ENCODE peak calls at places on chromosomes 13 and 19, in nine cellular contexts. N, Z, M, E, H, J, D, Q and I are unnamed samples.

GRCh38 chr13:51453308-51453958 is 597 bp upstream of the INTS6 start:
- DNase-seq in N (peak; percentile 52), Z (peak; percentile 87), M (no peak), E (no peak), H (peak; percentile 99), J (peak; percentile 97), D (no peak), Q (peak; percentile 79), I (no peak)

GRCh38 chr13:22062478-22063205 is 391.8 kb downstream of the FGF9 start:
- DNase-seq in N (no peak), Z (no peak), M (no peak), E (no peak), H (no peak), J (no peak), D (no peak), Q (no peak), I (no peak)

GRCh38 chr19:39871886-39872866 is 26.0 kb upstream of the FBL start:
- DNase-seq in N (no peak), Z (no peak), M (no peak), E (no peak), H (no peak), J (no peak), D (no peak), Q (no peak), I (no peak)

GRCh38 chr19:8552810-8553209 is 24.4 kb downstream of the MYO1F start:
- DNase-seq in N (no peak), Z (no peak), M (no peak), E (peak; percentile 16), H (peak; percentile 81), J (no peak), D (peak; percentile 54), Q (no peak), I (no peak)

GRCh38 chr13:30257433-30258099 is 49.8 kb downstream of the KATNAL1 start:
- DNase-seq in N (no peak), Z (no peak), M (no peak), E (peak; percentile 49), H (no peak), J (no peak), D (peak; percentile 56), Q (no peak), I (no peak)

GRCh38 chr19:56751078-56751489 is 79.5 kb upstream of the ZNF835 start:
- DNase-seq in N (no peak), Z (no peak), M (no peak), E (no peak), H (no peak), J (no peak), D (no peak), Q (no peak), I (no peak)

GRCh38 chr19:19538077-19538764 is at the start of gene CILP2:
- DNase-seq in N (no peak), Z (peak; percentile 40), M (peak; percentile 37), E (no peak), H (no peak), J (no peak), D (no peak), Q (no peak), I (no peak)

GRCh38 chr19:1363599-1363998 is 20.1 kb upstream of the NDUFS7 start:
- DNase-seq in N (no peak), Z (no peak), M (no peak), E (no peak), H (peak; percentile 21), J (no peak), D (no peak), Q (no peak), I (no peak)

GRCh38 chr13:79779761-79780160 is 298.8 kb downstream of the NDFIP2 start:
- DNase-seq in N (no peak), Z (peak; percentile 43), M (no peak), E (peak; percentile 47), H (peak; percentile 30), J (no peak), D (peak; percentile 46), Q (no peak), I (no peak)

GRCh38 chr19:40139533-40140287 is 49.0 kb upstream of the ZNF780A start:
- DNase-seq in N (no peak), Z (no peak), M (no peak), E (peak; percentile 41), H (peak; percentile 40), J (no peak), D (peak; percentile 77), Q (no peak), I (peak; percentile 4)

GRCh38 chr13:35514801-35515502 is 38.5 kb upstream of the MAB21L1 start:
- DNase-seq in N (no peak), Z (no peak), M (no peak), E (no peak), H (no peak), J (no peak), D (no peak), Q (no peak), I (no peak)

GRCh38 chr19:14536926-14537692 is 7.7 kb downstream of the TECR start:
- DNase-seq in N (no peak), Z (peak; percentile 91), M (peak; percentile 87), E (no peak), H (peak; percentile 53), J (no peak), D (peak; percentile 82), Q (peak; percentile 90), I (no peak)

GRCh38 chr13:58630794-58631193 is 999.2 kb downstream of the PCDH17 start:
- DNase-seq in N (no peak), Z (no peak), M (no peak), E (no peak), H (no peak), J (no peak), D (no peak), Q (no peak), I (no peak)

GRCh38 chr19:12886943-12887747 is at the start of gene KLF1:
- DNase-seq in N (no peak), Z (no peak), M (no peak), E (no peak), H (no peak), J (no peak), D (no peak), Q (no peak), I (no peak)

GRCh38 chr13:74910399-74910798 is 571.6 kb downstream of the TBC1D4 start:
- DNase-seq in N (no peak), Z (no peak), M (no peak), E (no peak), H (no peak), J (no peak), D (no peak), Q (no peak), I (no peak)

GRCh38 chr13:34700155-34700554 is 241.9 kb upstream of the NBEA start:
- DNase-seq in N (no peak), Z (no peak), M (no peak), E (no peak), H (no peak), J (no peak), D (no peak), Q (no peak), I (no peak)

GRCh38 chr13:26561636-26562537 is 4.4 kb downstream of the WASF3 start:
- DNase-seq in N (no peak), Z (no peak), M (no peak), E (peak; percentile 60), H (no peak), J (no peak), D (peak; percentile 79), Q (peak; percentile 31), I (no peak)

GRCh38 chr19:1438933-1439358 is 750 bp downstream of the RPS15 start:
- DNase-seq in N (no peak), Z (no peak), M (no peak), E (no peak), H (no peak), J (no peak), D (no peak), Q (no peak), I (no peak)

GRCh38 chr13:28532226-28533048 is 37.5 kb upstream of the FLT1 start:
- DNase-seq in N (no peak), Z (no peak), M (no peak), E (no peak), H (no peak), J (peak; percentile 81), D (peak; percentile 23), Q (no peak), I (no peak)

GRCh38 chr19:11381535-11382369 is 2.4 kb downstream of the EPOR start:
- DNase-seq in N (no peak), Z (peak; percentile 85), M (peak; percentile 68), E (peak; percentile 80), H (peak; percentile 95), J (peak; percentile 95), D (peak; percentile 79), Q (peak; percentile 55), I (no peak)
- TF ChIP-seq CTCF in N (peak; percentile 44), Z (peak; percentile 19), M (no peak), E (no peak), H (peak; percentile 48), J (no peak), D (peak; percentile 20), Q (no peak), I (peak; percentile 26)

DNA sequence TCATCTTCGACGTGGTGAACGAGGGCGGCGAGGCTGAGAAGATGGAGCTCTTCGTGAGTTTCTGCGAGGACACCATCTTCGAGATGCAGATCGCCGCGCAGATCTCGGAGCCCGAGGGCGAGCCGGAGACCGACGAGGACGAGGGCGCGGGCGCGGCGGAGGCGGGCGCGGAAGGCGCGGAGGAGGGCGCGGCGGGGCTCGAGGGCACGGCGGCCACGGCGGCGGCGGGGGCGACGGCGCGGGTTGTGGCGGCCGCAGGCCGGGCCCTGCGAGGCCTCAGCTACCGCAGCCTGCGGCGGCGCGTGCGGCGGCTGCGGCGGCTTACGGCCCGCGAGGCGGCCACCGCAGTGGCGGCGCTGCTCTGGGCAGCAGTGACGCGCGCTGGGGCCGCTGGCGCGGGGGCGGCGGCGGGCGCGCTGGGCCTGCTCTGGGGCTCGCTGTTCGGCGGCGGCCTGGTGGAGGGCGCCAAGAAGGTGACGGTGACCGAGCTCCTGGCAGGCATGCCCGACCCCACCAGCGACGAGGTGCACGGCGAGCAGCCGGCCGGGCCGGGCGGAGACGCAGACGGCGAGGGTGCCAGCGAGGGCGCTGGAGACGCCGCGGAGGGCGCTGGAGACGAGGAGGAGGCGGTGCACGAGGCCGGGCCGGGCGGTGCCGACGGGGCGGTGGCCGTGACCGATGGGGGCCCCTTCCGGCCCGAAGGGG is 52.6 kb downstream of the MAP4K1 start:
- DNase-seq in N (no peak), Z (no peak), M (no peak), E (no peak), H (no peak), J (peak; percentile 86), D (no peak), Q (no peak), I (no peak)
- H3K4me3 ChIP-seq in N (no peak overlapping the region), Z (peak overlapping the region; percentile 4), M (peak overlapping the region; percentile 45), E (no peak overlapping the region), H (no peak overlapping the region), J (peak overlapping the region; percentile 32), D (no peak overlapping the region), Q (no peak overlapping the region), I (no peak overlapping the region)

DNA sequence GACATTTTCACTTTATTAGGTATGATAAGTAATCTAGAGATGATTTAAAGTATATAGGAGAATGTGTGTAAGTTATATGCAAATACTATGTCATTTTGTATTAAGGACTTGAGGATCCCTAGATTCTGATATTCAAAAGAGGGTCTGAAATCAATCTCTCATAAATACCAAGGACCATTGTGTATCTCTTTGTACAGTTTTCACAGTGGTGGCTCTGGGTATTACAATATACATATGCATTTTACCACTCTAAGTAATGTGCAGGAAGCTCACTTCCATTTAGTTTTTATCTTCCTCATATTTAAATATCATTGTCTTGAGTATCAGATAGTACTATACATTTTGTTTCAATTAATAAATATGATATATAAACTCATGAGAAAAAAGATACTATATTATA is 862.6 kb upstream of the PCDH20 start:
- DNase-seq in N (no peak), Z (no peak), M (no peak), E (no peak), H (no peak), J (no peak), D (peak; percentile 1), Q (no peak), I (no peak)
- TF ChIP-seq CTCF in N (no peak), Z (no peak), M (no peak), E (no peak), H (no peak), J (no peak), D (no peak), Q (no peak), I (peak; percentile 2)

GRCh38 chr13:108915095-108915633 is 285.8 kb downstream of the MYO16 start:
- DNase-seq in N (no peak), Z (no peak), M (no peak), E (peak; percentile 65), H (peak; percentile 59), J (no peak), D (peak; percentile 88), Q (no peak), I (no peak)
- H3K4me3 ChIP-seq in N (no peak overlapping the region), Z (no peak overlapping the region), M (peak overlapping the region; percentile 25), E (no peak overlapping the region), H (peak overlapping the region; percentile 27), J (no peak overlapping the region), D (peak overlapping the region; percentile 8), Q (no peak overlapping the region), I (peak overlapping the region; percentile 19)